ENCODE peak calls at places on chromosomes 5 and 9, in six cellular contexts. One of them, this sample, is unnamed.

GRCh38 chr9:106621299-106621920 is 241.6 kb upstream of the ZNF462 start:
- DNase-seq in right cardiac atrium: no peak
- DNase-seq in substantia nigra: peak; percentile 25
- DNase-seq in neural crest cell: peak; percentile 16
- DNase-seq in activated CD4-positive, alpha-beta T cell treated with anti-CD3 and anti-CD28 coated beads for 1 hour: no peak
- DNase-seq in kidney: no peak
- DNase-seq in this sample: no peak

GRCh38 chr5:143025971-143026370 is 255.8 kb downstream of the ARHGAP26 start:
- DNase-seq in right cardiac atrium: no peak
- DNase-seq in kidney: no peak
- DNase-seq in substantia nigra: no peak
- DNase-seq in activated CD4-positive, alpha-beta T cell treated with anti-CD3 and anti-CD28 coated beads for 1 hour: no peak
- DNase-seq in neural crest cell: no peak
- DNase-seq in this sample: peak; percentile 67

GRCh38 chr9:104682642-104683041 is 11.7 kb upstream of the OR13D1 start:
- DNase-seq in kidney: no peak
- DNase-seq in activated CD4-positive, alpha-beta T cell treated with anti-CD3 and anti-CD28 coated beads for 1 hour: no peak
- DNase-seq in neural crest cell: no peak
- DNase-seq in right cardiac atrium: no peak
- DNase-seq in substantia nigra: no peak
- DNase-seq in this sample: peak; percentile 51

GRCh38 chr5:171445910-171446516 is 26.6 kb downstream of the FGF18 start:
- DNase-seq in neural crest cell: no peak
- DNase-seq in activated CD4-positive, alpha-beta T cell treated with anti-CD3 and anti-CD28 coated beads for 1 hour: no peak
- DNase-seq in substantia nigra: no peak
- DNase-seq in right cardiac atrium: peak; percentile 79
- DNase-seq in kidney: no peak
- DNase-seq in this sample: peak; percentile 83

GRCh38 chr5:55427157-55427556 is 107.6 kb downstream of the PLPP1 start:
- DNase-seq in kidney: no peak
- DNase-seq in activated CD4-positive, alpha-beta T cell treated with anti-CD3 and anti-CD28 coated beads for 1 hour: no peak
- DNase-seq in substantia nigra: no peak
- DNase-seq in neural crest cell: no peak
- DNase-seq in right cardiac atrium: no peak
- DNase-seq in this sample: peak; percentile 90

GRCh38 chr5:16465544-16466432 is at the start of gene ZNF622:
- DNase-seq in substantia nigra: peak; percentile 72
- DNase-seq in neural crest cell: peak; percentile 77
- DNase-seq in kidney: peak; percentile 96
- DNase-seq in activated CD4-positive, alpha-beta T cell treated with anti-CD3 and anti-CD28 coated beads for 1 hour: peak; percentile 78
- DNase-seq in right cardiac atrium: peak; percentile 95
- DNase-seq in this sample: peak; percentile 88

GRCh38 chr9:70053864-70054263 is 10.2 kb downstream of the MAMDC2 start:
- DNase-seq in substantia nigra: no peak
- DNase-seq in activated CD4-positive, alpha-beta T cell treated with anti-CD3 and anti-CD28 coated beads for 1 hour: no peak
- DNase-seq in kidney: no peak
- DNase-seq in neural crest cell: no peak
- DNase-seq in right cardiac atrium: no peak
- DNase-seq in this sample: no peak

GRCh38 chr5:135964670-135965320 is 10.0 kb upstream of the LECT2 start:
- DNase-seq in substantia nigra: no peak
- DNase-seq in right cardiac atrium: no peak
- DNase-seq in activated CD4-positive, alpha-beta T cell treated with anti-CD3 and anti-CD28 coated beads for 1 hour: no peak
- DNase-seq in neural crest cell: no peak
- DNase-seq in kidney: no peak
- DNase-seq in this sample: peak; percentile 44

GRCh38 chr5:90017236-90017635 is 392.3 kb downstream of the CETN3 start:
- DNase-seq in kidney: no peak
- DNase-seq in right cardiac atrium: no peak
- DNase-seq in activated CD4-positive, alpha-beta T cell treated with anti-CD3 and anti-CD28 coated beads for 1 hour: no peak
- DNase-seq in neural crest cell: no peak
- DNase-seq in substantia nigra: no peak
- DNase-seq in this sample: no peak

GRCh38 chr9:93577045-93577939 is 908 bp downstream of the PHF2 start:
- DNase-seq in neural crest cell: no peak
- DNase-seq in kidney: peak; percentile 87
- DNase-seq in substantia nigra: no peak
- DNase-seq in right cardiac atrium: peak; percentile 85
- DNase-seq in activated CD4-positive, alpha-beta T cell treated with anti-CD3 and anti-CD28 coated beads for 1 hour: no peak
- DNase-seq in this sample: no peak

GRCh38 chr5:74992791-74993190 is 59.6 kb downstream of the GCNT4 start:
- DNase-seq in activated CD4-positive, alpha-beta T cell treated with anti-CD3 and anti-CD28 coated beads for 1 hour: no peak
- DNase-seq in neural crest cell: no peak
- DNase-seq in right cardiac atrium: no peak
- DNase-seq in substantia nigra: no peak
- DNase-seq in kidney: no peak
- DNase-seq in this sample: no peak

GRCh38 chr5:178383919-178384814 is 151.6 kb upstream of the PHYKPL start:
- DNase-seq in right cardiac atrium: peak; percentile 64
- DNase-seq in kidney: peak; percentile 59
- DNase-seq in activated CD4-positive, alpha-beta T cell treated with anti-CD3 and anti-CD28 coated beads for 1 hour: no peak
- DNase-seq in neural crest cell: no peak
- DNase-seq in substantia nigra: no peak
- DNase-seq in this sample: no peak

GRCh38 chr9:136666364-136667216 is 3.9 kb downstream of the EGFL7 start:
- DNase-seq in right cardiac atrium: peak; percentile 73
- DNase-seq in neural crest cell: no peak
- DNase-seq in activated CD4-positive, alpha-beta T cell treated with anti-CD3 and anti-CD28 coated beads for 1 hour: no peak
- DNase-seq in kidney: no peak
- DNase-seq in substantia nigra: no peak
- DNase-seq in this sample: no peak

GRCh38 chr9:17462869-17463464 is 115.9 kb upstream of the SH3GL2 start:
- DNase-seq in right cardiac atrium: no peak
- DNase-seq in activated CD4-positive, alpha-beta T cell treated with anti-CD3 and anti-CD28 coated beads for 1 hour: no peak
- DNase-seq in substantia nigra: peak; percentile 1
- DNase-seq in kidney: no peak
- DNase-seq in neural crest cell: peak; percentile 25
- DNase-seq in this sample: peak; percentile 78

GRCh38 chr5:134116291-134116690 is 1.8 kb downstream of the TCF7 start:
- DNase-seq in substantia nigra: no peak
- DNase-seq in activated CD4-positive, alpha-beta T cell treated with anti-CD3 and anti-CD28 coated beads for 1 hour: no peak
- DNase-seq in right cardiac atrium: peak; percentile 53
- DNase-seq in neural crest cell: no peak
- DNase-seq in kidney: no peak
- DNase-seq in this sample: no peak

GRCh38 chr9:82490019-82490499 is 501.5 kb downstream of the SPATA31D1 start:
- DNase-seq in kidney: no peak
- DNase-seq in activated CD4-positive, alpha-beta T cell treated with anti-CD3 and anti-CD28 coated beads for 1 hour: no peak
- DNase-seq in neural crest cell: no peak
- DNase-seq in right cardiac atrium: no peak
- DNase-seq in substantia nigra: no peak
- DNase-seq in this sample: peak; percentile 74

GRCh38 chr9:129253820-129254381 is 75.8 kb upstream of the IER5L start:
- DNase-seq in substantia nigra: no peak
- DNase-seq in right cardiac atrium: peak; percentile 90
- DNase-seq in neural crest cell: no peak
- DNase-seq in activated CD4-positive, alpha-beta T cell treated with anti-CD3 and anti-CD28 coated beads for 1 hour: no peak
- DNase-seq in kidney: peak; percentile 89
- DNase-seq in this sample: no peak

GRCh38 chr9:132757031-132757430 is 86.8 kb downstream of the GTF3C4 start:
- DNase-seq in right cardiac atrium: no peak
- DNase-seq in neural crest cell: no peak
- DNase-seq in kidney: peak; percentile 45
- DNase-seq in activated CD4-positive, alpha-beta T cell treated with anti-CD3 and anti-CD28 coated beads for 1 hour: no peak
- DNase-seq in substantia nigra: no peak
- DNase-seq in this sample: no peak

GRCh38 chr9:83238871-83239624 is 176.1 kb upstream of the RASEF start:
- DNase-seq in neural crest cell: no peak
- DNase-seq in kidney: no peak
- DNase-seq in right cardiac atrium: no peak
- DNase-seq in activated CD4-positive, alpha-beta T cell treated with anti-CD3 and anti-CD28 coated beads for 1 hour: no peak
- DNase-seq in substantia nigra: no peak
- DNase-seq in this sample: no peak

GRCh38 chr9:110316255-110316921 is 21.3 kb downstream of the TXNDC8 start:
- DNase-seq in substantia nigra: no peak
- DNase-seq in kidney: no peak
- DNase-seq in right cardiac atrium: no peak
- DNase-seq in neural crest cell: no peak
- DNase-seq in activated CD4-positive, alpha-beta T cell treated with anti-CD3 and anti-CD28 coated beads for 1 hour: no peak
- DNase-seq in this sample: no peak

GRCh38 chr5:176436641-176437040 is 11.5 kb upstream of the FAF2 start:
- DNase-seq in neural crest cell: no peak
- DNase-seq in substantia nigra: no peak
- DNase-seq in kidney: no peak
- DNase-seq in right cardiac atrium: no peak
- DNase-seq in activated CD4-positive, alpha-beta T cell treated with anti-CD3 and anti-CD28 coated beads for 1 hour: no peak
- DNase-seq in this sample: peak; percentile 88

GRCh38 chr9:89668216-89668867 is 63.5 kb downstream of the GADD45G start:
- DNase-seq in neural crest cell: no peak
- DNase-seq in right cardiac atrium: no peak
- DNase-seq in substantia nigra: no peak
- DNase-seq in activated CD4-positive, alpha-beta T cell treated with anti-CD3 and anti-CD28 coated beads for 1 hour: no peak
- DNase-seq in kidney: no peak
- DNase-seq in this sample: no peak

GRCh38 chr9:14902561-14902960 is 7.7 kb downstream of the FREM1 start:
- DNase-seq in substantia nigra: no peak
- DNase-seq in activated CD4-positive, alpha-beta T cell treated with anti-CD3 and anti-CD28 coated beads for 1 hour: no peak
- DNase-seq in kidney: no peak
- DNase-seq in right cardiac atrium: no peak
- DNase-seq in neural crest cell: no peak
- DNase-seq in this sample: no peak

GRCh38 chr5:123203105-123203794 is 114.2 kb downstream of the PRDM6 start:
- DNase-seq in right cardiac atrium: no peak
- DNase-seq in kidney: no peak
- DNase-seq in neural crest cell: no peak
- DNase-seq in substantia nigra: no peak
- DNase-seq in activated CD4-positive, alpha-beta T cell treated with anti-CD3 and anti-CD28 coated beads for 1 hour: no peak
- DNase-seq in this sample: peak; percentile 66

GRCh38 chr9:10071579-10071978 is 541.2 kb downstream of the PTPRD start:
- DNase-seq in kidney: no peak
- DNase-seq in activated CD4-positive, alpha-beta T cell treated with anti-CD3 and anti-CD28 coated beads for 1 hour: no peak
- DNase-seq in neural crest cell: no peak
- DNase-seq in right cardiac atrium: no peak
- DNase-seq in substantia nigra: no peak
- DNase-seq in this sample: no peak

GRCh38 chr5:10797246-10797645 is 36.2 kb upstream of the DAP start:
- DNase-seq in substantia nigra: no peak
- DNase-seq in right cardiac atrium: no peak
- DNase-seq in kidney: no peak
- DNase-seq in neural crest cell: no peak
- DNase-seq in activated CD4-positive, alpha-beta T cell treated with anti-CD3 and anti-CD28 coated beads for 1 hour: no peak
- DNase-seq in this sample: peak; percentile 37

GRCh38 chr5:126912607-126913006 is 117.8 kb downstream of the MARCHF3 start:
- DNase-seq in substantia nigra: no peak
- DNase-seq in right cardiac atrium: no peak
- DNase-seq in neural crest cell: no peak
- DNase-seq in kidney: no peak
- DNase-seq in activated CD4-positive, alpha-beta T cell treated with anti-CD3 and anti-CD28 coated beads for 1 hour: no peak
- DNase-seq in this sample: peak; percentile 6

GRCh38 chr9:16030513-16031185 is 477.8 kb downstream of the CCDC171 start:
- DNase-seq in right cardiac atrium: no peak
- DNase-seq in activated CD4-positive, alpha-beta T cell treated with anti-CD3 and anti-CD28 coated beads for 1 hour: no peak
- DNase-seq in neural crest cell: no peak
- DNase-seq in kidney: no peak
- DNase-seq in substantia nigra: no peak
- DNase-seq in this sample: peak; percentile 96

GRCh38 chr9:108609227-108609894 is 246.4 kb downstream of the ACTL7B start:
- DNase-seq in substantia nigra: no peak
- DNase-seq in kidney: no peak
- DNase-seq in activated CD4-positive, alpha-beta T cell treated with anti-CD3 and anti-CD28 coated beads for 1 hour: no peak
- DNase-seq in right cardiac atrium: no peak
- DNase-seq in neural crest cell: no peak
- DNase-seq in this sample: no peak

GRCh38 chr5:12413585-12413984 is 509.3 kb upstream of the CTNND2 start:
- DNase-seq in neural crest cell: no peak
- DNase-seq in right cardiac atrium: no peak
- DNase-seq in activated CD4-positive, alpha-beta T cell treated with anti-CD3 and anti-CD28 coated beads for 1 hour: no peak
- DNase-seq in kidney: no peak
- DNase-seq in substantia nigra: no peak
- DNase-seq in this sample: no peak

GRCh38 chr9:85600675-85601263 is 141.0 kb downstream of the AGTPBP1 start:
- DNase-seq in kidney: no peak
- DNase-seq in substantia nigra: no peak
- DNase-seq in right cardiac atrium: peak; percentile 51
- DNase-seq in neural crest cell: no peak
- DNase-seq in activated CD4-positive, alpha-beta T cell treated with anti-CD3 and anti-CD28 coated beads for 1 hour: no peak
- DNase-seq in this sample: no peak

This sample was measured in IMR-90.